ENCODE peak calls at places on chromosomes 4 and X, in five cellular contexts. One of them, this sample, is unnamed.
A peak's percentile ranks its signal among the peaks of the same experiment; 100 is the strongest.

GRCh38 chrX:53544936-53545335 is 110.8 kb upstream of the HSD17B10 start:
- DNase-seq in HTR-8/SVneo: no peak
- DNase-seq in NCI-H2107: no peak
- DNase-seq in RKO: no peak
- DNase-seq in HCEC 1CT: no peak
- DNase-seq in this sample: no peak

GRCh38 chr4:147723316-147723715 is 8.6 kb upstream of the ARHGAP10 start:
- DNase-seq in HCEC 1CT: no peak
- DNase-seq in RKO: no peak
- DNase-seq in NCI-H2107: no peak
- DNase-seq in HTR-8/SVneo: no peak
- DNase-seq in this sample: no peak

GRCh38 chr4:82780398-82781231 is 18.0 kb downstream of the SCD5 start:
- DNase-seq in HTR-8/SVneo: no peak
- DNase-seq in RKO: no peak
- DNase-seq in HCEC 1CT: no peak
- DNase-seq in NCI-H2107: peak; percentile 56
- DNase-seq in this sample: no peak

GRCh38 chrX:24838624-24839023 is 144.9 kb downstream of the POLA1 start:
- DNase-seq in HCEC 1CT: no peak
- DNase-seq in HTR-8/SVneo: peak; percentile 14
- DNase-seq in RKO: peak; percentile 57
- DNase-seq in NCI-H2107: peak; percentile 8
- DNase-seq in this sample: peak; percentile 29

GRCh38 chr4:86452323-86452995 is 92.6 kb upstream of the MAPK10 start:
- DNase-seq in HCEC 1CT: peak; percentile 34
- DNase-seq in NCI-H2107: no peak
- DNase-seq in RKO: no peak
- DNase-seq in HTR-8/SVneo: no peak
- DNase-seq in this sample: no peak

GRCh38 chr4:80610845-80611244 is 275.3 kb downstream of the CFAP299 start:
- DNase-seq in HCEC 1CT: peak; percentile 14
- DNase-seq in NCI-H2107: peak; percentile 54
- DNase-seq in HTR-8/SVneo: no peak
- DNase-seq in RKO: no peak
- DNase-seq in this sample: no peak

GRCh38 chrX:22634081-22634480 is 361.4 kb downstream of the CBLL2 start:
- DNase-seq in HTR-8/SVneo: no peak
- DNase-seq in RKO: peak; percentile 32
- DNase-seq in HCEC 1CT: peak; percentile 34
- DNase-seq in NCI-H2107: no peak
- DNase-seq in this sample: no peak

GRCh38 chr4:17111436-17111835 is 213.0 kb upstream of the LDB2 start:
- DNase-seq in HCEC 1CT: no peak
- DNase-seq in NCI-H2107: no peak
- DNase-seq in RKO: no peak
- DNase-seq in HTR-8/SVneo: no peak
- DNase-seq in this sample: no peak

GRCh38 chrX:131763674-131764073 is 219.8 kb downstream of the OR13H1 start:
- DNase-seq in HCEC 1CT: peak; percentile 13
- DNase-seq in NCI-H2107: no peak
- DNase-seq in RKO: no peak
- DNase-seq in HTR-8/SVneo: no peak
- DNase-seq in this sample: no peak

GRCh38 chr4:74394476-74395136 is 29.7 kb downstream of the EREG start:
- DNase-seq in HTR-8/SVneo: peak; percentile 9
- DNase-seq in NCI-H2107: no peak
- DNase-seq in HCEC 1CT: no peak
- DNase-seq in RKO: no peak
- DNase-seq in this sample: no peak

GRCh38 chrX:9466711-9467110 is 1.9 kb downstream of the TBL1X start:
- DNase-seq in HTR-8/SVneo: no peak
- DNase-seq in NCI-H2107: no peak
- DNase-seq in HCEC 1CT: no peak
- DNase-seq in RKO: no peak
- DNase-seq in this sample: no peak

GRCh38 chr4:37922323-37922722 is 31.4 kb downstream of the TBC1D1 start:
- DNase-seq in HTR-8/SVneo: no peak
- DNase-seq in HCEC 1CT: no peak
- DNase-seq in RKO: no peak
- DNase-seq in NCI-H2107: no peak
- DNase-seq in this sample: no peak

GRCh38 chrX:20571611-20572010 is 304.9 kb upstream of the RPS6KA3 start:
- DNase-seq in RKO: peak; percentile 23
- DNase-seq in HCEC 1CT: no peak
- DNase-seq in NCI-H2107: no peak
- DNase-seq in HTR-8/SVneo: no peak
- DNase-seq in this sample: no peak

GRCh38 chr4:176195184-176195978 is at the start of gene SPATA4:
- DNase-seq in HCEC 1CT: peak; percentile 89
- DNase-seq in NCI-H2107: peak; percentile 63
- DNase-seq in RKO: peak; percentile 85
- DNase-seq in HTR-8/SVneo: peak; percentile 92
- DNase-seq in this sample: peak; percentile 79

GRCh38 chr4:78779280-78779679 is 3.1 kb downstream of the BMP2K start:
- DNase-seq in HTR-8/SVneo: no peak
- DNase-seq in NCI-H2107: no peak
- DNase-seq in RKO: no peak
- DNase-seq in HCEC 1CT: no peak
- DNase-seq in this sample: no peak

GRCh38 chr4:119087656-119088055 is 48.0 kb upstream of the MYOZ2 start:
- DNase-seq in RKO: no peak
- DNase-seq in HCEC 1CT: no peak
- DNase-seq in NCI-H2107: no peak
- DNase-seq in HTR-8/SVneo: no peak
- DNase-seq in this sample: no peak

GRCh38 chr4:15132739-15133138 is 130.5 kb downstream of the CPEB2 start:
- DNase-seq in NCI-H2107: no peak
- DNase-seq in HCEC 1CT: peak; percentile 2
- DNase-seq in HTR-8/SVneo: no peak
- DNase-seq in RKO: no peak
- DNase-seq in this sample: no peak

GRCh38 chrX:149853925-149854324 is 27.1 kb upstream of the MAGEA8 start:
- DNase-seq in NCI-H2107: no peak
- DNase-seq in HTR-8/SVneo: no peak
- DNase-seq in RKO: no peak
- DNase-seq in HCEC 1CT: no peak
- DNase-seq in this sample: no peak

GRCh38 chr4:153345011-153345981 is 808 bp downstream of the MND1 start:
- DNase-seq in HTR-8/SVneo: peak; percentile 59
- DNase-seq in RKO: peak; percentile 77
- DNase-seq in HCEC 1CT: peak; percentile 53
- DNase-seq in NCI-H2107: no peak
- DNase-seq in this sample: no peak